ENCODE peak calls at places on chromosomes 16 and 17, in five cellular contexts. One of them, this sample, is unnamed.
A peak's percentile ranks its signal among the peaks of the same experiment; 100 is the strongest.

GRCh38 chr16:87101903-87102302 is 215.3 kb downstream of the C16orf95 start:
- DNase-seq in IMR-90: peak; percentile 54
- DNase-seq in CD4-positive, alpha-beta memory T cell: no peak
- DNase-seq in mammary epithelial cell: no peak
- DNase-seq in left ventricle myocardium inferior: no peak
- DNase-seq in this sample: no peak

GRCh38 chr17:11404431-11404830 is 163.4 kb downstream of the SHISA6 start:
- DNase-seq in IMR-90: no peak
- DNase-seq in CD4-positive, alpha-beta memory T cell: no peak
- DNase-seq in mammary epithelial cell: no peak
- DNase-seq in left ventricle myocardium inferior: no peak
- DNase-seq in this sample: no peak

GRCh38 chr16:81123092-81123852 is 27.1 kb upstream of the GCSH start:
- DNase-seq in IMR-90: no peak
- DNase-seq in CD4-positive, alpha-beta memory T cell: no peak
- DNase-seq in mammary epithelial cell: no peak
- DNase-seq in left ventricle myocardium inferior: no peak
- DNase-seq in this sample: no peak

GRCh38 chr16:53561101-53561888 is 58.3 kb upstream of the AKTIP start:
- DNase-seq in IMR-90: no peak
- DNase-seq in CD4-positive, alpha-beta memory T cell: no peak
- DNase-seq in mammary epithelial cell: no peak
- DNase-seq in left ventricle myocardium inferior: no peak
- DNase-seq in this sample: no peak

GRCh38 chr17:76414334-76415295 is 30.2 kb downstream of the SPHK1 start:
- DNase-seq in IMR-90: peak; percentile 69
- DNase-seq in CD4-positive, alpha-beta memory T cell: no peak
- DNase-seq in mammary epithelial cell: no peak
- DNase-seq in left ventricle myocardium inferior: peak; percentile 89
- DNase-seq in this sample: no peak

GRCh38 chr17:6019959-6020358 is 50.2 kb upstream of the WSCD1 start:
- DNase-seq in IMR-90: no peak
- DNase-seq in CD4-positive, alpha-beta memory T cell: no peak
- DNase-seq in mammary epithelial cell: no peak
- DNase-seq in left ventricle myocardium inferior: no peak
- DNase-seq in this sample: no peak

GRCh38 chr16:85306071-85306792 is 194.0 kb upstream of the CIBAR2 start:
- DNase-seq in IMR-90: peak; percentile 87
- DNase-seq in CD4-positive, alpha-beta memory T cell: peak; percentile 58
- DNase-seq in mammary epithelial cell: peak; percentile 61
- DNase-seq in left ventricle myocardium inferior: peak; percentile 84
- DNase-seq in this sample: peak; percentile 80

GRCh38 chr17:1625507-1626080 is 3.0 kb downstream of the SLC43A2 start:
- DNase-seq in IMR-90: no peak
- DNase-seq in CD4-positive, alpha-beta memory T cell: no peak
- DNase-seq in mammary epithelial cell: no peak
- DNase-seq in left ventricle myocardium inferior: no peak
- DNase-seq in this sample: no peak

GRCh38 chr16:8530756-8531155 is 59.6 kb downstream of the TMEM114 start:
- DNase-seq in IMR-90: no peak
- DNase-seq in CD4-positive, alpha-beta memory T cell: no peak
- DNase-seq in mammary epithelial cell: no peak
- DNase-seq in left ventricle myocardium inferior: no peak
- DNase-seq in this sample: no peak

GRCh38 chr16:66524601-66525164 is 25.2 kb downstream of the TK2 start:
- DNase-seq in IMR-90: no peak
- DNase-seq in CD4-positive, alpha-beta memory T cell: peak; percentile 24
- DNase-seq in mammary epithelial cell: no peak
- DNase-seq in left ventricle myocardium inferior: peak; percentile 31
- DNase-seq in this sample: no peak

GRCh38 chr16:84120023-84120422 is 3.3 kb upstream of the MBTPS1 start:
- DNase-seq in IMR-90: no peak
- DNase-seq in CD4-positive, alpha-beta memory T cell: no peak
- DNase-seq in mammary epithelial cell: no peak
- DNase-seq in left ventricle myocardium inferior: no peak
- DNase-seq in this sample: no peak

GRCh38 chr17:44205962-44206824 is 6.5 kb upstream of the ATXN7L3 start:
- DNase-seq in IMR-90: no peak
- DNase-seq in CD4-positive, alpha-beta memory T cell: no peak
- DNase-seq in mammary epithelial cell: no peak
- DNase-seq in left ventricle myocardium inferior: no peak
- DNase-seq in this sample: no peak

GRCh38 chr16:89041571-89042481 is 51.8 kb upstream of the ACSF3 start:
- DNase-seq in IMR-90: no peak
- DNase-seq in CD4-positive, alpha-beta memory T cell: no peak
- DNase-seq in mammary epithelial cell: no peak
- DNase-seq in left ventricle myocardium inferior: no peak
- DNase-seq in this sample: no peak

GRCh38 chr16:66050991-66051390 is 315.5 kb upstream of the CDH5 start:
- DNase-seq in IMR-90: no peak
- DNase-seq in CD4-positive, alpha-beta memory T cell: no peak
- DNase-seq in mammary epithelial cell: no peak
- DNase-seq in left ventricle myocardium inferior: no peak
- DNase-seq in this sample: no peak

GRCh38 chr17:55441544-55441943 is 19.9 kb upstream of the MMD start:
- DNase-seq in IMR-90: no peak
- DNase-seq in CD4-positive, alpha-beta memory T cell: no peak
- DNase-seq in mammary epithelial cell: no peak
- DNase-seq in left ventricle myocardium inferior: no peak
- DNase-seq in this sample: no peak
- H3K27ac ChIP-seq in IMR-90: no peak overlapping the region
- H3K27ac ChIP-seq in CD4-positive, alpha-beta memory T cell: no peak overlapping the region
- H3K27ac ChIP-seq in mammary epithelial cell: no peak overlapping the region
- H3K27ac ChIP-seq in left ventricle myocardium inferior: no peak overlapping the region
- H3K27ac ChIP-seq in this sample: no peak overlapping the region

GRCh38 chr17:27244019-27244418 is 49.9 kb upstream of the WSB1 start:
- DNase-seq in IMR-90: no peak
- DNase-seq in CD4-positive, alpha-beta memory T cell: no peak
- DNase-seq in mammary epithelial cell: no peak
- DNase-seq in left ventricle myocardium inferior: no peak
- DNase-seq in this sample: no peak
- H3K27ac ChIP-seq in IMR-90: peak overlapping the region; percentile 58
- H3K27ac ChIP-seq in CD4-positive, alpha-beta memory T cell: no peak overlapping the region
- H3K27ac ChIP-seq in mammary epithelial cell: no peak overlapping the region
- H3K27ac ChIP-seq in left ventricle myocardium inferior: peak overlapping the region; percentile 90
- H3K27ac ChIP-seq in this sample: peak overlapping the region; percentile 90

GRCh38 chr16:68328860-68329370 is 18.1 kb downstream of the PRMT7 start:
- DNase-seq in IMR-90: no peak
- DNase-seq in CD4-positive, alpha-beta memory T cell: no peak
- DNase-seq in mammary epithelial cell: no peak
- DNase-seq in left ventricle myocardium inferior: no peak
- DNase-seq in this sample: no peak
- H3K27ac ChIP-seq in IMR-90: no peak overlapping the region
- H3K27ac ChIP-seq in CD4-positive, alpha-beta memory T cell: no peak overlapping the region
- H3K27ac ChIP-seq in mammary epithelial cell: no peak overlapping the region
- H3K27ac ChIP-seq in left ventricle myocardium inferior: no peak overlapping the region
- H3K27ac ChIP-seq in this sample: no peak overlapping the region

GRCh38 chr16:75589301-75589700 is 23.1 kb downstream of the GABARAPL2 start:
- DNase-seq in IMR-90: no peak
- DNase-seq in CD4-positive, alpha-beta memory T cell: no peak
- DNase-seq in mammary epithelial cell: no peak
- DNase-seq in left ventricle myocardium inferior: peak; percentile 69
- DNase-seq in this sample: no peak

GRCh38 chr16:75591001-75591852 is 25.0 kb downstream of the GABARAPL2 start:
- DNase-seq in IMR-90: peak; percentile 84
- DNase-seq in CD4-positive, alpha-beta memory T cell: no peak
- DNase-seq in mammary epithelial cell: no peak
- DNase-seq in left ventricle myocardium inferior: peak; percentile 69
- DNase-seq in this sample: no peak

GRCh38 chr16:75584108-75584507 is 17.9 kb downstream of the GABARAPL2 start:
- DNase-seq in IMR-90: no peak
- DNase-seq in CD4-positive, alpha-beta memory T cell: no peak
- DNase-seq in mammary epithelial cell: no peak
- DNase-seq in left ventricle myocardium inferior: no peak
- DNase-seq in this sample: no peak

GRCh38 chr16:75593308-75593707 is 27.1 kb downstream of the GABARAPL2 start:
- DNase-seq in IMR-90: no peak
- DNase-seq in CD4-positive, alpha-beta memory T cell: no peak
- DNase-seq in mammary epithelial cell: no peak
- DNase-seq in left ventricle myocardium inferior: no peak
- DNase-seq in this sample: no peak

GRCh38 chr16:75588716-75589115 is 22.5 kb downstream of the GABARAPL2 start:
- DNase-seq in IMR-90: no peak
- DNase-seq in CD4-positive, alpha-beta memory T cell: no peak
- DNase-seq in mammary epithelial cell: no peak
- DNase-seq in left ventricle myocardium inferior: no peak
- DNase-seq in this sample: no peak
- H3K27ac ChIP-seq in IMR-90: no peak overlapping the region
- H3K27ac ChIP-seq in CD4-positive, alpha-beta memory T cell: no peak overlapping the region
- H3K27ac ChIP-seq in mammary epithelial cell: no peak overlapping the region
- H3K27ac ChIP-seq in left ventricle myocardium inferior: peak overlapping the region; percentile 85
- H3K27ac ChIP-seq in this sample: no peak overlapping the region

GRCh38 chr17:36027776-36028175 is 10.0 kb upstream of the CCL23 start:
- DNase-seq in IMR-90: no peak
- DNase-seq in CD4-positive, alpha-beta memory T cell: no peak
- DNase-seq in mammary epithelial cell: no peak
- DNase-seq in left ventricle myocardium inferior: no peak
- DNase-seq in this sample: no peak

GRCh38 chr17:36036240-36036639 is 18.5 kb upstream of the CCL23 start:
- DNase-seq in IMR-90: no peak
- DNase-seq in CD4-positive, alpha-beta memory T cell: no peak
- DNase-seq in mammary epithelial cell: no peak
- DNase-seq in left ventricle myocardium inferior: no peak
- DNase-seq in this sample: no peak

GRCh38 chr17:36034127-36034526 is 16.4 kb upstream of the CCL23 start:
- DNase-seq in IMR-90: no peak
- DNase-seq in CD4-positive, alpha-beta memory T cell: no peak
- DNase-seq in mammary epithelial cell: no peak
- DNase-seq in left ventricle myocardium inferior: no peak
- DNase-seq in this sample: no peak

DNA sequence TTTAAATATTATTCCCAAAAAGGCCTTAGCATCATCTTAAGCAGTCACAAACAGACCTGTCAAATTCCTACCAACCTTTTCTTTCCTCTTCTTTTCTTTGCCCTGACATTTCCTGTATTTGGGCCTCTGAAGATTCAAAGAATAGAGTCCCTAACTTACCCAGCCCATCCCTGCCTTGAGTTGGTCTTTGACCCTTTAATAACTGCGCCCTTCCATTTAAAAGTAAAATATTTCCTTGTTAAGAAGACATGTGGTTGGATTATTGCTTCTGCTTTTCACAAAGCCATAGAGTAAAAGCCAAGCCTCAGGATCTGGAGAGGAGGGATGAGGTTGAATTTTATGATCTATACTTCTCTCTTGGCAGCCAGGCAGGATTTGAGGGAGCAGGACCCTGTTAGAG is 13.2 kb upstream of the CCL23 start:
- DNase-seq in IMR-90: no peak
- DNase-seq in CD4-positive, alpha-beta memory T cell: no peak
- DNase-seq in mammary epithelial cell: no peak
- DNase-seq in left ventricle myocardium inferior: no peak
- DNase-seq in this sample: no peak
- H3K27ac ChIP-seq in IMR-90: no peak overlapping the region
- H3K27ac ChIP-seq in CD4-positive, alpha-beta memory T cell: no peak overlapping the region
- H3K27ac ChIP-seq in mammary epithelial cell: no peak overlapping the region
- H3K27ac ChIP-seq in left ventricle myocardium inferior: no peak overlapping the region
- H3K27ac ChIP-seq in this sample: no peak overlapping the region

This sample was measured in RWPE1.